ENCODE peak calls at places on chromosomes 13 and 19, in six cellular contexts. D is mesendoderm, T is IMR-90, V is neuronal stem cell, Y is H1, H is H9. O is an unnamed sample.
A peak's percentile ranks its signal among the peaks of the same experiment; 100 is the strongest.

GRCh38 chr13:113627136-113627535 is 30.9 kb downstream of the ATP4B start:
- DNase-seq in D (no peak), T (no peak), V (no peak), Y (no peak), H (no peak), O (no peak)

GRCh38 chr13:104140557-104140956 is 1074.3 kb upstream of the SLC10A2 start:
- DNase-seq in D (no peak), T (no peak), V (no peak), Y (no peak), H (no peak), O (no peak)

GRCh38 chr19:32233091-32233490 is 112.3 kb upstream of the ZNF507 start:
- DNase-seq in D (no peak), T (no peak), V (no peak), Y (no peak), H (no peak), O (no peak)

GRCh38 chr19:38298841-38299680 is 5.0 kb upstream of the C19orf33 start:
- DNase-seq in D (no peak), T (peak; percentile 64), V (no peak), Y (no peak), H (no peak), O (peak; percentile 95)

GRCh38 chr19:41192574-41193419 is at the start of gene CYP2S1:
- DNase-seq in D (peak; percentile 87), T (peak; percentile 22), V (no peak), Y (no peak), H (peak; percentile 78), O (peak; percentile 52)

GRCh38 chr19:42153606-42154405 is 21.6 kb upstream of the POU2F2 start:
- DNase-seq in D (no peak), T (no peak), V (no peak), Y (no peak), H (no peak), O (no peak)

GRCh38 chr13:51849145-51850101 is 4.4 kb upstream of the TMEM272 start:
- DNase-seq in D (peak; percentile 90), T (peak; percentile 30), V (peak; percentile 40), Y (peak; percentile 67), H (peak; percentile 88), O (peak; percentile 84)

GRCh38 chr19:51948979-51949378 is 21.7 kb downstream of the ZNF613 start:
- DNase-seq in D (no peak), T (peak; percentile 23), V (no peak), Y (no peak), H (no peak), O (no peak)

GRCh38 chr19:46571495-46571894 is 29.6 kb upstream of the CALM3 start:
- DNase-seq in D (peak; percentile 95), T (no peak), V (no peak), Y (peak; percentile 44), H (peak; percentile 85), O (peak; percentile 36)

GRCh38 chr13:65597839-65598818 is 1632.0 kb downstream of the PCDH9 start:
- DNase-seq in D (peak; percentile 47), T (peak; percentile 63), V (no peak), Y (no peak), H (no peak), O (peak; percentile 79)

GRCh38 chr19:32819415-32820400 is 49.9 kb downstream of the SLC7A9 start:
- DNase-seq in D (no peak), T (no peak), V (no peak), Y (no peak), H (no peak), O (no peak)

GRCh38 chr19:51796195-51796679 is 1.3 kb downstream of the FPR3 start:
- DNase-seq in D (no peak), T (no peak), V (no peak), Y (no peak), H (no peak), O (no peak)

GRCh38 chr19:48964205-48965032 is 690 bp upstream of the FTL start:
- DNase-seq in D (peak; percentile 90), T (peak; percentile 44), V (no peak), Y (no peak), H (no peak), O (peak; percentile 86)

GRCh38 chr19:43699506-43700367 is 16.1 kb upstream of the IRGC start:
- DNase-seq in D (peak; percentile 75), T (peak; percentile 28), V (peak; percentile 63), Y (peak; percentile 41), H (peak; percentile 85), O (no peak)

GRCh38 chr13:40059540-40060232 is 404.2 kb downstream of the COG6 start:
- DNase-seq in D (no peak), T (no peak), V (no peak), Y (no peak), H (no peak), O (no peak)

GRCh38 chr19:13398780-13399726 is 107.2 kb downstream of the CACNA1A start:
- DNase-seq in D (no peak), T (peak; percentile 93), V (no peak), Y (no peak), H (no peak), O (peak; percentile 37)

GRCh38 chr19:13146763-13147563 is 3.2 kb downstream of the STX10 start:
- DNase-seq in D (no peak), T (no peak), V (no peak), Y (no peak), H (no peak), O (no peak)

GRCh38 chr19:1683869-1684572 is 31.6 kb upstream of the TCF3 start:
- DNase-seq in D (no peak), T (no peak), V (no peak), Y (no peak), H (no peak), O (no peak)

GRCh38 chr13:61918841-61919240 is 503.2 kb upstream of the PCDH20 start:
- DNase-seq in D (peak; percentile 49), T (no peak), V (no peak), Y (no peak), H (no peak), O (no peak)

GRCh38 chr19:2150794-2151338 is 500 bp downstream of the AP3D1 start:
- DNase-seq in D (peak; percentile 30), T (no peak), V (no peak), Y (no peak), H (no peak), O (peak; percentile 20)

GRCh38 chr13:111153279-111153976 is 38.3 kb downstream of the ARHGEF7 start:
- DNase-seq in D (peak; percentile 97), T (peak; percentile 89), V (peak; percentile 93), Y (peak; percentile 60), H (peak; percentile 95), O (peak; percentile 95)

GRCh38 chr13:111159362-111160320 is 44.5 kb downstream of the ARHGEF7 start:
- DNase-seq in D (no peak), T (no peak), V (no peak), Y (no peak), H (no peak), O (no peak)

GRCh38 chr13:111153977-111154332 is 38.8 kb downstream of the ARHGEF7 start:
- DNase-seq in D (no peak), T (no peak), V (no peak), Y (no peak), H (no peak), O (peak; percentile 65)

GRCh38 chr13:111158136-111158805 is 43.2 kb downstream of the ARHGEF7 start:
- DNase-seq in D (no peak), T (no peak), V (no peak), Y (no peak), H (no peak), O (no peak)

DNA sequence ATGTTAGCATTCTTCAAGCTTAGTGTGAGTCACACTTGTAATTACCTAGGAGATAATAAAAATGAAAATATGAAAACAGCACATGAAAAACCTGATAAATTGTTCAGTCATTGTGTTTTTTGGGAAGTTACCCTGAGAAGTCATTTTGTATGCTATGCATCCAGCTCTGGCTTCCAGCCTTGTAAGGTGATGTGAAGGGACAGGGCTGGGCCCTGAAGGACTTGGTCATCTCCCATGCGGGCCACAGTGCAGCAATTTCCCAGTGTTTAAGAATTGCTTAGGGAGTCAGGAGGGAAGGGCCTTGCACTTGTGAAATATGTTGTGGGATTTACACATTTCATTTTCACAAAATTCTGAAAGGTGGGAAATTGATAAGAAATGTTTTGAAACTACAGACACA is 41.3 kb downstream of the ARHGEF7 start:
- DNase-seq in D (no peak), T (no peak), V (no peak), Y (no peak), H (no peak), O (no peak)
- H3K9ac ChIP-seq in D (no peak overlapping the region), T (no peak overlapping the region), V (no peak overlapping the region), Y (no peak overlapping the region), H (no peak overlapping the region), O (peak overlapping the region; percentile 59)

GRCh38 chr19:18013621-18014111 is 5.7 kb downstream of the ARRDC2 start:
- DNase-seq in D (no peak), T (no peak), V (no peak), Y (no peak), H (no peak), O (no peak)
- H3K27ac ChIP-seq in D (no peak overlapping the region), T (no peak overlapping the region), V (peak overlapping the region; percentile 2), Y (no peak overlapping the region), H (no peak overlapping the region), O (no peak overlapping the region)

DNA sequence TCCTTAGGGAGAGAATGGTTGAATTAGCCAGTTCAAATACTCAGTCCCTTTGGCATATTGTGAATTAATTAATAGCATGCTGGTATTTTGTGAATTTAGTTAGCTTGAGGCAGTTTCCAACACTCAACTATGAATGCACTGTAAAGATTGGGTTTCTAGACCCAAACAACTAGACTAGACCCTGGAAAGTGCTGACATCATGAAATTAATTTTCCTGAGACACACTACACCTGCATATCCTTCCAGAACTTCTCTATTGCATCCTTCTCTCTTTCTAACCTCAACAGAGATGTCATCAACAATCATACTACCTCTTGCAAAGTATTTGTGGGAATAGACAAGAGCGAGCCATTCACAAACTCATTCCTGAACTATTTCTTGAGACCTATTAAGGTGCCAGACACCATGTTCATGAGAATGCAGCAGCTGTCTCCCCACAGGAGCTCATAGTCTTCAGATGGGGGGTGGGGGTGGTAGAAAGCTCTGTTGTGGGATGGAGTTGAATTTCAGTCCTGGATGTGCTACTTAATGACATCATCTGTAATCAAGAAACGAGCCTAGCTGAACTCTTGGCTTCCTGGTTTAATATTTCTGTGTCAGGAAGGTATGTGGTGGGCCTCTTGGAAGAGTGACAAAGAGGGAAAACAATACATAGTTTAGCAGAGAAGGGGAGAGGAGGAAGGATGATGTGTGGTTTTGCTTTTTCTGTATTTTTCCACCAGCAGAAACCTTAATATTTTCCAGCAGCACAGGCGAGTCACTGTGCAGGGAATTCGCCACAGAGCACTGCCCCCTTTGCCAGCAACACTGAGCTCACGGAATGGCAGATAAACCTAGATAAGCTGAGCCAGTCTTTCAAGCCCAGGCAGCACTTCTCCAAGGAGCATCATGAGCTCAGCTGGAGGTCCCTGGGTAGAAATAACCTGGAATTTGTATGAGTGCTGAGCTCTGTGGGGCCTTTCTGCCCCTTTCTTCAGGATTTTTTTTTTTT is 53.1 kb upstream of the CYSLTR2 start:
- DNase-seq in D (peak; percentile 85), T (peak; percentile 71), V (no peak), Y (no peak), H (no peak), O (peak; percentile 59)
- H2BK120ac ChIP-seq in D (peak overlapping the region; percentile 56), T (no peak overlapping the region), V (no peak overlapping the region), Y (no peak overlapping the region), H (no peak overlapping the region), O (no peak overlapping the region)

GRCh38 chr13:98265669-98266551 is 88.8 kb upstream of the RNF113B start:
- DNase-seq in D (no peak), T (peak; percentile 64), V (no peak), Y (no peak), H (no peak), O (peak; percentile 25)

GRCh38 chr13:98263841-98264240 is 86.8 kb upstream of the RNF113B start:
- DNase-seq in D (no peak), T (no peak), V (no peak), Y (no peak), H (no peak), O (no peak)

GRCh38 chr13:98264877-98265276 is 87.8 kb upstream of the RNF113B start:
- DNase-seq in D (no peak), T (no peak), V (no peak), Y (no peak), H (no peak), O (no peak)

GRCh38 chr13:98269386-98269785 is 92.3 kb upstream of the RNF113B start:
- DNase-seq in D (no peak), T (no peak), V (no peak), Y (no peak), H (no peak), O (no peak)

GRCh38 chr13:98267080-98267912 is 90.2 kb upstream of the RNF113B start:
- DNase-seq in D (no peak), T (peak; percentile 79), V (no peak), Y (no peak), H (no peak), O (peak; percentile 74)
- H3K9ac ChIP-seq in D (no peak overlapping the region), T (peak overlapping the region; percentile 39), V (no peak overlapping the region), Y (no peak overlapping the region), H (no peak overlapping the region), O (no peak overlapping the region)